ENCODE peak calls at places on chromosomes 11 and 22, in six cellular contexts. K is fibroblast of the conjunctiva, J is RCC 7860, X is AML-193, W is NCI-H1436 treated with DMSO at 0.1 percent for 48 hours, S is left ventricle myocardium superior. P is an unnamed sample.

GRCh38 chr11:68044898-68045351 is 6.1 kb downstream of the TCIRG1 start:
- DNase-seq in K (no peak), S (peak; percentile 21), J (no peak), X (no peak), W (no peak), P (no peak)

GRCh38 chr11:87035976-87036583 is 1.7 kb upstream of the TMEM135 start:
- DNase-seq in K (no peak), J (no peak), S (no peak), X (no peak), W (no peak), P (no peak)

GRCh38 chr22:33328789-33329296 is 270.7 kb upstream of the SYN3 start:
- DNase-seq in W (no peak), S (no peak), X (no peak), K (no peak), J (peak; percentile 99), P (no peak)

GRCh38 chr11:96001037-96001436 is 77.1 kb upstream of the MTMR2 start:
- DNase-seq in J (no peak), K (peak; percentile 58), W (no peak), X (no peak), S (peak; percentile 74), P (no peak)

GRCh38 chr11:116911981-116912734 is 74.7 kb upstream of the APOA1 start:
- DNase-seq in S (no peak), K (no peak), J (no peak), W (no peak), X (no peak), P (no peak)

GRCh38 chr11:20429216-20429615 is 41.7 kb downstream of the PRMT3 start:
- DNase-seq in K (no peak), W (no peak), J (no peak), S (no peak), X (no peak), P (no peak)

GRCh38 chr22:42519544-42520237 is at the start of gene RRP7A:
- DNase-seq in J (peak; percentile 11), X (peak; percentile 53), W (peak; percentile 10), S (peak; percentile 88), K (peak; percentile 24), P (no peak)

GRCh38 chr11:47987781-47988180 is 7.4 kb downstream of the PTPRJ start:
- DNase-seq in K (no peak), J (no peak), S (no peak), W (no peak), X (no peak), P (no peak)

GRCh38 chr11:43825217-43825816 is 55.3 kb upstream of the ALKBH3 start:
- DNase-seq in K (no peak), J (no peak), W (no peak), X (peak; percentile 31), S (no peak), P (no peak)

GRCh38 chr11:2257023-2257700 is 13.2 kb downstream of the ASCL2 start:
- DNase-seq in X (no peak), J (no peak), W (no peak), S (no peak), K (no peak), P (no peak)

GRCh38 chr22:17264321-17265052 is 45.3 kb upstream of the ADA2 start:
- DNase-seq in K (no peak), X (no peak), W (no peak), J (no peak), S (peak; percentile 56), P (no peak)

GRCh38 chr11:62201376-62201775 is 7.1 kb upstream of the SCGB2A1 start:
- DNase-seq in K (no peak), W (no peak), J (no peak), S (no peak), X (no peak), P (no peak)

GRCh38 chr22:24868979-24869378 is 63.0 kb downstream of the SGSM1 start:
- DNase-seq in S (no peak), W (no peak), J (no peak), X (no peak), K (no peak), P (no peak)

GRCh38 chr11:18599739-18600230 is at the start of gene MISFA:
- DNase-seq in S (no peak), W (no peak), K (no peak), X (no peak), J (no peak), P (no peak)

GRCh38 chr11:67045314-67045713 is 11.3 kb upstream of the RHOD start:
- DNase-seq in W (peak; percentile 15), J (peak; percentile 82), S (no peak), K (peak; percentile 47), X (no peak), P (no peak)

GRCh38 chr11:121614661-121615240 is 162.0 kb upstream of the SORL1-AS1 start:
- DNase-seq in X (no peak), K (no peak), W (no peak), S (no peak), J (no peak), P (no peak)

GRCh38 chr11:3781423-3781822 is 15.9 kb downstream of the NUP98 start:
- DNase-seq in S (no peak), K (no peak), X (peak; percentile 78), W (no peak), J (no peak), P (no peak)

GRCh38 chr22:18055619-18056160 is 22.1 kb upstream of the PEX26 start:
- DNase-seq in S (no peak), J (no peak), K (no peak), W (no peak), X (no peak), P (no peak)

GRCh38 chr22:32574397-32574796 is 99.8 kb downstream of the FBXO7 start:
- DNase-seq in J (no peak), K (no peak), W (no peak), X (no peak), S (no peak), P (no peak)

GRCh38 chr11:124799384-124800225 is 601 bp downstream of the MSANTD2 start:
- DNase-seq in W (no peak), S (peak; percentile 49), K (no peak), J (no peak), X (no peak), P (no peak)

GRCh38 chr22:45376703-45377102 is 36.7 kb downstream of the SMC1B start:
- DNase-seq in S (peak; percentile 46), W (no peak), K (no peak), X (peak; percentile 78), J (no peak), P (no peak)

GRCh38 chr11:95671768-95672167 is 117.8 kb downstream of the FAM76B start:
- DNase-seq in K (peak; percentile 73), W (no peak), J (no peak), S (no peak), X (no peak), P (no peak)

GRCh38 chr22:23202812-23203451 is 22.6 kb downstream of the BCR start:
- DNase-seq in K (no peak), W (no peak), J (no peak), X (no peak), S (no peak), P (no peak)

GRCh38 chr22:17969732-17970131 is 54.6 kb downstream of the MICAL3 start:
- DNase-seq in W (no peak), K (peak; percentile 23), X (no peak), S (peak; percentile 69), J (peak; percentile 69), P (no peak)

GRCh38 chr11:46235777-46236688 is 41.4 kb upstream of the CREB3L1 start:
- DNase-seq in X (peak; percentile 86), K (no peak), J (no peak), W (no peak), S (no peak), P (no peak)

GRCh38 chr22:44455963-44456358 is 42.1 kb downstream of the RTL6 start:
- DNase-seq in W (no peak), J (no peak), S (no peak), K (no peak), X (no peak), P (no peak)

P was measured in NCI-H1417 treated with DMSO at 0.1 percent for 48 hours.